ENCODE peak calls at places on chromosomes 7 and 10, in seven cellular contexts. B, W, N, Z, M, T and Q are unnamed samples.

GRCh38 chr7:2542924-2543871 is 12.1 kb downstream of the BRAT1 start:
- DNase-seq in B (no peak), T (no peak), N (no peak), Z (no peak), M (no peak), W (no peak), Q (no peak)

GRCh38 chr10:127148066-127148932 is 48.1 kb downstream of the INSYN2A start:
- DNase-seq in B (no peak), Z (peak), W (no peak), M (peak), N (peak), T (peak), Q (peak)

GRCh38 chr10:22086730-22087364 is 83.3 kb upstream of the DNAJC1 start:
- DNase-seq in T (no peak), B (peak), W (peak), M (peak), N (peak), Z (peak), Q (peak)

GRCh38 chr10:103192089-103192450 is 1.0 kb downstream of the NT5C2 start:
- DNase-seq in B (no peak), W (no peak), T (no peak), N (no peak), M (no peak), Z (no peak), Q (peak)

GRCh38 chr10:119933179-119933578 is 40.6 kb downstream of the SEC23IP start:
- DNase-seq in B (no peak), W (no peak), Z (peak), N (peak), M (no peak), T (no peak), Q (no peak)

GRCh38 chr10:110376021-110376773 is 71.5 kb upstream of the SMNDC1 start:
- DNase-seq in M (no peak), T (no peak), N (no peak), W (no peak), B (no peak), Z (no peak), Q (no peak)

GRCh38 chr7:4718071-4718470 is 36.0 kb downstream of the FOXK1 start:
- DNase-seq in B (no peak), N (no peak), T (no peak), W (no peak), M (no peak), Z (no peak), Q (no peak)

GRCh38 chr10:64313967-64314366 is 792.8 kb downstream of the REEP3 start:
- DNase-seq in W (no peak), B (no peak), Z (no peak), M (no peak), N (no peak), T (no peak), Q (no peak)

GRCh38 chr7:27661776-27662489 is 750 bp downstream of the HIBADH start:
- DNase-seq in T (no peak), N (peak), B (peak), W (no peak), M (peak), Z (peak), Q (peak)

GRCh38 chr10:116669832-116670644 is 49.3 kb downstream of the PNLIPRP2 start:
- DNase-seq in N (no peak), B (no peak), W (peak), T (no peak), M (no peak), Z (no peak), Q (no peak)

GRCh38 chr10:114821915-114822770 is 563 bp downstream of the FHIP2A start:
- DNase-seq in T (no peak), B (peak), M (peak), W (peak), N (peak), Z (peak), Q (peak)

GRCh38 chr7:100401811-100402210 is 26.7 kb downstream of the ZCWPW1 start:
- DNase-seq in T (no peak), Z (no peak), B (no peak), M (no peak), N (no peak), W (no peak), Q (no peak)

GRCh38 chr7:114931656-114932011 is 9.7 kb downstream of the MDFIC start:
- DNase-seq in B (no peak), Z (no peak), M (no peak), W (no peak), N (no peak), T (no peak), Q (no peak)

GRCh38 chr7:15463801-15464761 is 97.7 kb downstream of the AGMO start:
- DNase-seq in T (no peak), N (peak), W (no peak), M (peak), B (no peak), Z (peak), Q (peak)

GRCh38 chr7:29987083-29987482 is 2.5 kb downstream of the SCRN1 start:
- DNase-seq in W (no peak), T (peak), B (no peak), Z (peak), M (peak), N (peak), Q (peak)

GRCh38 chr10:102641398-102641797 is 2.9 kb upstream of the TRIM8 start:
- DNase-seq in T (no peak), W (no peak), M (no peak), Z (no peak), N (no peak), B (peak), Q (no peak)

GRCh38 chr7:130844811-130845580 is 111.0 kb upstream of the KLF14 start:
- DNase-seq in T (no peak), Z (peak), N (peak), M (peak), W (no peak), B (no peak), Q (peak)

GRCh38 chr7:75611557-75612178 is 119.5 kb downstream of the SPDYE5 start:
- DNase-seq in T (no peak), Z (no peak), N (no peak), M (no peak), W (no peak), B (peak), Q (no peak)

GRCh38 chr7:57641521-57642067 is 191.6 kb downstream of the ZNF716 start:
- DNase-seq in N (no peak), B (no peak), M (no peak), T (no peak), Z (no peak), W (no peak), Q (no peak)

GRCh38 chr7:126441745-126442144 is 811.0 kb downstream of the GRM8 start:
- DNase-seq in T (no peak), N (no peak), Z (no peak), W (no peak), B (no peak), M (no peak), Q (no peak)

GRCh38 chr10:45280113-45280512 is 35.3 kb downstream of the OR13A1 start:
- DNase-seq in N (no peak), Z (no peak), B (peak), W (no peak), M (no peak), T (no peak), Q (no peak)

GRCh38 chr7:82778021-82778420 is 334.4 kb upstream of the CACNA2D1 start:
- DNase-seq in T (no peak), W (no peak), M (peak), N (peak), Z (peak), B (no peak), Q (peak)

GRCh38 chr7:44081266-44081748 is 1.0 kb downstream of the POLM start:
- DNase-seq in T (no peak), B (no peak), Z (no peak), M (no peak), N (no peak), W (no peak), Q (no peak)

GRCh38 chr7:3438352-3438751 is 137.3 kb downstream of the SDK1 start:
- DNase-seq in W (no peak), B (no peak), T (no peak), Z (no peak), N (no peak), M (no peak), Q (no peak)

GRCh38 chr10:97547889-97548485 is 24.6 kb upstream of the ANKRD2 start:
- DNase-seq in Z (peak), N (no peak), M (no peak), B (no peak), T (no peak), W (no peak), Q (peak)

GRCh38 chr7:8714791-8715190 is 281.4 kb downstream of the NXPH1 start:
- DNase-seq in T (no peak), B (no peak), N (no peak), W (no peak), Z (no peak), M (no peak), Q (no peak)

GRCh38 chr7:139680676-139681462 is 96.9 kb downstream of the HIPK2 start:
- DNase-seq in Z (peak), W (no peak), N (peak), M (peak), B (peak), T (peak), Q (peak)

GRCh38 chr7:109354000-109354399 is 784.3 kb downstream of the DNAJB9 start:
- DNase-seq in N (no peak), W (no peak), T (no peak), M (no peak), Z (no peak), B (no peak), Q (no peak)

GRCh38 chr10:58431903-58432302 is 46.7 kb downstream of the TFAM start:
- DNase-seq in N (no peak), B (no peak), Z (peak), T (no peak), M (peak), W (no peak), Q (peak)

GRCh38 chr10:90906596-90906995 is 14.3 kb downstream of the ANKRD1 start:
- DNase-seq in B (no peak), N (no peak), T (no peak), Z (no peak), W (no peak), M (no peak), Q (no peak)

GRCh38 chr7:1385809-1386622 is 73.3 kb downstream of the MICALL2 start:
- DNase-seq in M (no peak), Z (no peak), W (no peak), B (no peak), T (no peak), N (no peak), Q (no peak)

DNA sequence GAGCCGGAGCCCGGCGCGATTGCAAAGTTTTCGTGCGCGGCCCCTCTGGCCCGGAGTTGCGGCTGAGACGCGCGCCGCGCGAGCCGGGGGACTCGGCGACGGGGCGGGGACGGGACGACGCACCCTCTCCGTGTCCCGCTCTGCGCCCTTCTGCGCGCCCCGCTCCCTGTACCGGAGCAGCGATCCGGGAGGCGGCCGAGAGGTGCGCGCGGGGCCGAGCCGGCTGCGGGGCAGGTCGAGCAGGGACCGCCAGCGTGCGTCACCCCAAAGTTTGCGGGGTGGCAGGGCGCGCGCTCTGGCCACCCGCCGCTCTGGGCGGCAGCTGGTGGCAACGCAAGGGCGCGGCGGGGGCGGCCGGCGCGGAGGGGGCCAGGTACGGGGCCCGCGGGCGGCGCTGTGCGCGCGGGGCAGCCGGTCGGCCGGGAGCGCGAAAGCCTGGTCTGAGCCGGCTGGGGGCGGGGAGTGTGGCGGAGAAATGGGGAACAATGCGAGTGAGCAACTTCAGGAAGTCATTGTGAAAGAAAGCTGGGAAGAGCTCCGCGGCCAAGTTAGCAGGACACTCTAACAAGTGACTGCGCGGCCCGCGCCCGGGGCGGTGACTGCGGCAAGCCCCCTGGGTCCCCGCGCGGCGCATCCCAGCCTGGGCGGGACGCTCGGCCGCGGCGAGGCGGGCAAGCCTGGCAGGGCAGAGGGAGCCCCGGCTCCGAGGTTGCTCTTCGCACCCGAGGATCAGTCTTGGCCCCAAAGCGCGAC is at the start of gene IKZF1:
- DNase-seq in Z (no peak), B (peak), M (no peak), T (no peak), W (peak), N (peak), Q (no peak)
- H3K4me3 ChIP-seq in Z (no peak), B (no peak), M (no peak), T (peak), W (peak), N (no peak), Q (no peak)

DNA sequence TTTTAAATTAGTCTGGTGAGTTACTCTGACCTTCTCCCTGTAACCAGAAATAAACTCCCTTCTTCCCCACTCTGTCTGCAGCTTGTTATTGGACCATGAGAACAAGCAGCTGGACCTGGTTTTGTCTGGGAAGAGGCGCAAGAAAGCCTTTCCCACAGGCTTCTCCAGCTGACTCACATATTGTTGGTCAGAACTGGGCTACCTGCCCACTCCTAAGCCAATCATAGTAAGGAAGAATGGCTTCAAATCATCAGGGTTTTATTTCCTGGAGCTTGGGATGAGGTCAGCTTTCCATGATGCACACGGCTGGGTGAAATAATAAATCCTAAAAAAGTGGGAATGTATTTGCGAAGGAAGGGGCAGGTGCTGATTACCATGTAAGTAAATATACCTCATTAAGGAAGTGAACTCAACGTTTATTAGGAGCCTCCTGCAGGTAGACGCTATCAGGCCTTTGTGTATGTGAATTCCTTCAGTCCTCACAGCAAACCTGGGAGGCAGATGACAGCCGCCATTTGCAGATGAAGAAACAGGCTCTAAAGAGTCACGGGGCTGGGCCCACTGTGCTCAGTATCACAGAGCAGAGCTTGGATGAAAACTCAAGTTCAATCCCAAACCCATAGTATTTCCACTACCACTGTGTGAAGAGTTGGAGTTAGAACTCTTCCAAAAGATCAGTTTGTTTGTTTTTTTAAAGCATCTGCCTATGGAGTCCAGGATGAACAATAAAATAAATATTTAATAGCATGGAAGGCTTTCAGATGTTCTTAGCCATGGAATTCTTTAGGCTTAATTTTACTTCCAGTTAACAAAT is 32.7 kb downstream of the IL15RA start:
- DNase-seq in B (peak), N (peak), T (peak), M (peak), Z (peak), W (peak), Q (peak)
- H3K4me3 ChIP-seq in B (no peak), N (peak), T (no peak), M (peak), Z (no peak), W (no peak), Q (peak)

DNA sequence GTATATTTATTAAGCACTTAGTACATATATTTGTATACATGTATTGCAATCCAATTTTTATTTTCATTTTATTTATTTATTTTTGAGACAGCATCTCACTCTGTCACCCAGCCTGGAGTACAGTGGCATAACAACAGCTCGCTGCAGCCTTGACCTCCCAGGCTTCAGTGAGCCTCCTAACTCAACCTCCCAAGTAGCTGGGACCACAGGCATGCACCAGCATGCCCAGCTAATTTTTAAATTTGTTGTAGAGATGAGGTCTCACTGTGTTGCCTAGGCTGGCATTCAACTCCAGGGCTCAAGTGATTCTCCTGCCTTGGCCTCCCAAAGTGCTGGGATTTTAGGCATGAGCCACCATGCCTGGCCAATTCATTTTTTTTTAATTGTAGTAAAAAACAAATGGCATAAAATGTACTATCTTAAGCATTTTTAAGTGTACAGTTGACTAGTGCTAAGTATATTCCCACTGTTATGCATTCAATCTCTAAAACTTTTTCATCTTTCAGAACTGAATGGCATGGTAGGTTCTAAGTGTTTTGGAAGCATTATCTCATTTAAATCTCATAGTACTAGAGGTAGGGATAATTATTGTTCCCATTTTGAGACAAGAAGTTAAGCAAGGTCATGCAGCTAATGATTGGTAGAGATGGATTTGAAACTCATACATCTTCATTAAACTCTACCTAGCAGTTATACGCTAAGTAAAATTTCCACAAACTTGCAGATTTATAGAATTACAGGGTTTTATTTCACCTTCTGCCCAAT is 264.0 kb upstream of the NFE2L3 start:
- DNase-seq in T (no peak), W (no peak), N (no peak), Z (no peak), B (no peak), M (no peak), Q (no peak)
- H3K4me3 ChIP-seq in T (no peak), W (no peak), N (no peak), Z (no peak), B (no peak), M (no peak), Q (no peak)

GRCh38 chr10:56728349-56728748 is 367.3 kb upstream of the ZWINT start:
- DNase-seq in M (no peak), B (no peak), Z (no peak), N (no peak), T (no peak), W (no peak), Q (no peak)
- H3K4me3 ChIP-seq in M (no peak), B (no peak), Z (no peak), N (no peak), T (no peak), W (no peak), Q (no peak)

GRCh38 chr7:48035301-48035966 is at the start of gene C7orf57:
- DNase-seq in Z (peak), T (peak), W (peak), M (peak), B (peak), N (peak), Q (peak)
- H3K4me3 ChIP-seq in Z (peak), T (peak), W (peak), M (peak), B (peak), N (peak), Q (peak)